ENCODE peak calls at places on chromosomes 6 and 20, in four cellular contexts. Y, R, V and U are unnamed samples.
A peak's percentile ranks its signal among the peaks of the same experiment; 100 is the strongest.

GRCh38 chr20:38863024-38863851 is 57.7 kb downstream of the PPP1R16B start:
- DNase-seq in V (no peak), R (no peak), Y (no peak), U (peak; percentile 81)

GRCh38 chr6:138404666-138405337 is 779 bp downstream of the HEBP2 start:
- DNase-seq in R (no peak), Y (peak; percentile 28), V (no peak), U (peak; percentile 53)

GRCh38 chr20:45880988-45881788 is at the start of gene ZSWIM1:
- DNase-seq in Y (peak; percentile 99), V (peak; percentile 100), R (peak; percentile 99), U (peak; percentile 100)

GRCh38 chr20:19460386-19460785 is 247.9 kb downstream of the SLC24A3 start:
- DNase-seq in R (peak; percentile 46), V (no peak), Y (peak; percentile 78), U (no peak)

GRCh38 chr6:38261626-38262025 is 378.1 kb downstream of the BTBD9 start:
- DNase-seq in Y (no peak), R (no peak), V (no peak), U (no peak)

GRCh38 chr6:32941412-32941784 is 570 bp upstream of the HLA-DMB start:
- DNase-seq in R (no peak), Y (no peak), V (no peak), U (peak; percentile 85)

GRCh38 chr6:27873101-27874030 is 38.8 kb downstream of the OR2B2 start:
- DNase-seq in R (peak; percentile 78), Y (peak; percentile 90), V (peak; percentile 93), U (peak; percentile 85)

GRCh38 chr6:167512926-167513325 is 188.0 kb downstream of the TTLL2 start:
- DNase-seq in V (no peak), Y (no peak), R (no peak), U (no peak)

GRCh38 chr6:26045046-26045938 is 41.9 kb upstream of the HFE start:
- DNase-seq in Y (peak; percentile 96), V (peak; percentile 89), R (peak; percentile 88), U (peak; percentile 85)

GRCh38 chr20:36468149-36469000 is 72.9 kb upstream of the MYL9 start:
- DNase-seq in V (no peak), R (no peak), Y (peak; percentile 44), U (no peak)

GRCh38 chr6:51490101-51490500 is 597.3 kb downstream of the PKHD1 start:
- DNase-seq in V (no peak), R (no peak), Y (no peak), U (no peak)

GRCh38 chr20:46151936-46152335 is 33.8 kb downstream of the CD40 start:
- DNase-seq in Y (no peak), R (no peak), V (peak; percentile 39), U (peak; percentile 43)

GRCh38 chr6:33697845-33698244 is 13.7 kb downstream of the UQCC2 start:
- DNase-seq in V (no peak), R (no peak), Y (no peak), U (no peak)

GRCh38 chr6:45952546-45952945 is 63.1 kb downstream of the CLIC5 start:
- DNase-seq in V (no peak), R (no peak), Y (no peak), U (no peak)

GRCh38 chr20:44364780-44365179 is 9.3 kb downstream of the HNF4A start:
- DNase-seq in V (no peak), R (no peak), Y (no peak), U (no peak)

GRCh38 chr20:37902504-37903313 is at the start of gene VSTM2L:
- DNase-seq in Y (peak; percentile 73), R (peak; percentile 78), V (no peak), U (no peak)

GRCh38 chr20:32509639-32510066 is 75.5 kb downstream of the NOL4L start:
- DNase-seq in Y (no peak), R (no peak), V (peak; percentile 95), U (peak; percentile 91)

GRCh38 chr6:35371494-35372262 is 29.3 kb downstream of the PPARD start:
- DNase-seq in Y (no peak), R (no peak), V (no peak), U (no peak)

GRCh38 chr6:46217671-46218131 is 46.9 kb upstream of the ENPP5 start:
- DNase-seq in V (no peak), Y (peak; percentile 13), R (no peak), U (peak; percentile 25)

GRCh38 chr6:39948156-39948850 is 14.0 kb upstream of the MOCS1 start:
- DNase-seq in V (no peak), R (no peak), Y (no peak), U (no peak)

GRCh38 chr6:95384988-95385387 is 192.3 kb upstream of the MANEA start:
- DNase-seq in V (no peak), R (no peak), Y (no peak), U (no peak)

GRCh38 chr6:133092771-133093170 is 148.4 kb upstream of the EYA4 start:
- DNase-seq in R (no peak), V (peak; percentile 29), Y (no peak), U (no peak)

GRCh38 chr6:162404926-162405325 is 322.6 kb downstream of the PRKN start:
- DNase-seq in Y (peak; percentile 65), R (no peak), V (no peak), U (no peak)

DNA sequence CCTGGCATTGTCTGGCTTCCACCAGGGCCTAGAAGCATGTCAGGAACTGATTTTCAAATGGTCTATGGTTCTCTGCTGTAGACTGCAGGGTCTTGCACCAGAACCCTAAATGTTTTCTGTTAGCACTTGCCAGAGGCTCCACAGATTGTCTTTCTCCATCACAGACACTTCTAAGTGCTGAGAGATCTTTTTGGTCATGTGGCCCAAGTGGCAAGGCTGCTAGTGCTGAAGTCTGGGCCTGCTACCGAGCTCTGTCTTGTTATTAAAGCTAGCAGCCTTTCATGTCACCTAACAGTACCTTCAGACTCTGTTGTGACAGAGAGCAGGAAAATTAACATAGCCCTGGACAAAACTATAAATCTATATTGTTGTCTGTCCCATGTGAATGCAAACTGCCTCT is 120.7 kb upstream of the BACH2 start:
- DNase-seq in R (no peak), Y (no peak), V (no peak), U (no peak)
- TF ChIP-seq CTCF in R (no peak), Y (no peak), V (no peak), U (no peak)

DNA sequence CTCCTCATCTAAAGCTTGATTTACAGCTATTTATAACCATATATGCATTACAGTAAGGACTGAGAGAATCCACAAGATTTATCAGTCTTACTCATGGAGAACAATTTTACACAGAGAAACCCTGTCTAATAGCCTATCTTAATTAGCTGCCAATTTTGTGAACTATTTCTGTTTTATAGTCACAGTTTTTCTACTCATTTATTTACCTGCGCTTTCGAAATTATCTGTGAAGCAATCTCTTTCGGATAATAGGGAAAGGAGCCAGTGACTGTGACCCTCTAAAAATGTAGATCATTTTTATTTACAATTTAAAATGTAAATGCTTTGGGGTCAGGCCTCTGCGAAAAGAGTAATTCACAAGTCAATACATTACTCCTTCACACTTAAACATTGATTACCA is 98.1 kb downstream of the TSHZ2 start:
- DNase-seq in Y (no peak), R (no peak), V (no peak), U (no peak)
- TF ChIP-seq CTCF in Y (no peak), R (no peak), V (no peak), U (no peak)

DNA sequence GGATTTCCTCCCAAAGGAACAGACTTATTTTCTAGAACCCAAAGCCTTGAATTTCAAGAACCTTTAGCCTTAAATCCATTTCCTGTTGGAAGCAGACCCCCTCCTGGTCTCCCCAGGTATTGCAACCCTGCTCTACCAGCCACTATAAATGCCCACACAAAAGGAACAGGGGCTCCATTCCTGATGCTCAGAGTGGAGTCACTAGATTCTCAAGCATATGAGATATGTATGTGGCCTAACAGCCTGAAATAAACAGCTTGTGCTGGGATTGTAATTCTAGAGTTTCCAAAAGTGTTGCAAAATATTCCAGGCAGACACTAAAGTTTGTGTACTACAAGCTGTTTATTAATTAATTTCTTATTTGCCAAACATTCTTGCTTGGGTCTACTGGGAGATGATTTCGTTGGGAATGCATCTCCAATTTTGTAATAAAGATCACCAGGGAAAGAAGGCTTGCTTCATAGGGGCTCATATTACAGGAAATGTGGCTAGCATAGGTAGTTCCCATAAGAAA is 44.8 kb downstream of the RIPOR3 start:
- DNase-seq in V (no peak), Y (peak; percentile 31), R (peak; percentile 97), U (peak; percentile 15)
- TF ChIP-seq CTCF in V (peak; percentile 41), Y (peak; percentile 35), R (peak; percentile 60), U (peak; percentile 36)

DNA sequence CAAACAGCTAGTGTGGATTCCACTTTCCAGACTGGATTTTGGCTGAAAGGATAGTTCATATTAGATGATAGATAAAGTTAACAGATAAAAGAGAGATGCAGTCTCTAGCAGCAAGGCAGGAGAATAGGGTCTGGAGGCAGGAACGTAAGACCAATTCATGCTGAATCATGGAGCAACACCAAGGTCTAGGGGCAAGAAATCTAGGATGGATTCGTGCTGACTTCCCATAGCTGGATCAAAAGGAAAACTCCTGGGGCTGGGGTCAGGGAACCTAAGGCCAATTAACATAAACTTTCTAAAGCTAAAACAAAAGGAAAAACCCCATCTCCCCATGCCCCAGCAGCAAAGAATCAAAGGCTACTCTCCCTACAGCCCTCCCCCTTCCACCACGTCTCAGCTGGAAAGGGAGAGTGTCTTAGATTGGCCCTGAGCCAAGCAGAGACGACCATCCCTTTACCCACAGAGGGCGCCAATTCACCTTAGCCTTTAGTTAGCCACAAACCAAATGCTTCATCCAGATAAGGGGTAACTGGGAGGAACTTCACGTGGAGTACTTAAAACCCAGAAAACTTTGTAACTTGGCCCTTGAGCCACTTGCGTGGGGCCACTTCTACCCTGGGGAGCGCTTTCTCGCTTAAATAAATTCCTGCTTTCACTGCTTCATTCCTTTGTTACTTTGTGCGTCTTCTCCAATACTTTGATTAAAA is 7.6 kb downstream of the TREM1 start:
- DNase-seq in V (peak; percentile 86), R (peak; percentile 18), Y (peak; percentile 39), U (peak; percentile 85)
- TF ChIP-seq CTCF in V (peak; percentile 82), R (peak; percentile 26), Y (peak; percentile 51), U (peak; percentile 72)

DNA sequence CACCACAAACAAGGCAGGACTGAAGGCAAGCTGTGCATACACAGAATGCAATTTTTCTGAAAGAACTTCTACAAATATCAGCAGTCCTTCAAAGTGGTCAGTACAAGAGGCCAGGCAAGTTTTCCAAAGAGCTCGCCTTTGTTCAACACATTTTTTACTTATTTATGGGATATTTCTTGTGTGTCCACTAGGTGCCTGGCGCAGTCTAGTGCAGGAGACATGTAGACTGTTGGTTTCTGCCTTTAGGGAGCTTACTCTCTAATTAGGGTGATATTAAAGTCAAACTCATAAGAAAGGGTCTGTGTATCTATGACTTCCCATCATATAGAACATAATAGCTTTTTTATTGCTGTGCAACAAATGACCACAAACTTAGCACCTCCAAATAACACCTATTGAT is 21.2 kb upstream of the VEGFA start:
- DNase-seq in R (no peak), V (no peak), Y (no peak), U (no peak)
- TF ChIP-seq CTCF in R (no peak), V (no peak), Y (no peak), U (no peak)

GRCh38 chr6:149439626-149440025 is 39.6 kb downstream of the SUMO4 start:
- DNase-seq in V (no peak), R (no peak), Y (no peak), U (no peak)

GRCh38 chr6:149435919-149436586 is 36.0 kb downstream of the SUMO4 start:
- DNase-seq in Y (no peak), V (no peak), R (no peak), U (no peak)

GRCh38 chr6:149438855-149439254 is 38.8 kb downstream of the SUMO4 start:
- DNase-seq in R (no peak), V (no peak), Y (no peak), U (no peak)

GRCh38 chr6:149436647-149437046 is 36.6 kb downstream of the SUMO4 start:
- DNase-seq in V (no peak), Y (no peak), R (no peak), U (no peak)

GRCh38 chr6:149437212-149437611 is 37.1 kb downstream of the SUMO4 start:
- DNase-seq in V (no peak), R (no peak), Y (no peak), U (no peak)
- TF ChIP-seq CTCF in V (no peak), R (no peak), Y (no peak), U (no peak)